ENCODE peak calls at places on chromosomes 1 and 21, in four cellular contexts. A is uterus, L is WERI-Rb-1, E is GM23248. D is an unnamed sample. For H3K36me3 and H3K27me3, the result is how much of the 10 kb centered on the place peaks cover.

GRCh38 chr1:27026621-27027574 is 14.2 kb upstream of the TENT5B start:
- DNase-seq in L (peak), A (peak), E (peak), D (peak)

GRCh38 chr1:216388558-216388957 is 34.7 kb downstream of the USH2A start:
- DNase-seq in E (no peak), A (no peak), L (no peak), D (no peak)

GRCh38 chr1:26119892-26120608 is 8.4 kb downstream of the PDIK1L start:
- DNase-seq in L (no peak), A (no peak), E (no peak), D (no peak)

GRCh38 chr1:11488201-11488770 is 9.3 kb downstream of the DISP3 start:
- DNase-seq in A (no peak), E (no peak), L (no peak), D (no peak)

GRCh38 chr1:183685112-183685713 is 32.1 kb upstream of the APOBEC4 start:
- DNase-seq in A (no peak), E (peak), L (peak), D (no peak)

GRCh38 chr1:100538935-100539835 is 1.2 kb downstream of the GPR88 start:
- DNase-seq in A (no peak), L (peak), E (peak), D (peak)

GRCh38 chr1:78045850-78046778 is at the start of gene GIPC2:
- DNase-seq in A (peak), L (no peak), E (peak), D (peak)

GRCh38 chr1:221983444-221983843 is 241.6 kb upstream of the DUSP10 start:
- DNase-seq in A (no peak), E (peak), L (no peak), D (no peak)

GRCh38 chr1:195717651-195718050 is 890.6 kb downstream of the KCNT2 start:
- DNase-seq in L (no peak), A (no peak), E (peak), D (no peak)

GRCh38 chr1:239723821-239724367 is 337.5 kb downstream of the CHRM3 start:
- DNase-seq in L (no peak), A (no peak), E (no peak), D (no peak)

GRCh38 chr1:159828916-159829634 is 2.4 kb downstream of the SLAMF8 start:
- DNase-seq in L (peak), A (no peak), E (no peak), D (no peak)

GRCh38 chr1:55636691-55637090 is 421.5 kb upstream of the USP24 start:
- DNase-seq in A (no peak), L (no peak), E (peak), D (peak)

GRCh38 chr1:2046225-2046917 is 3.8 kb upstream of the PRKCZ start:
- DNase-seq in E (peak), A (no peak), L (peak), D (no peak)

GRCh38 chr1:1629430-1630190 is 2.4 kb upstream of the MMP23B start:
- DNase-seq in A (no peak), E (no peak), L (no peak), D (no peak)

GRCh38 chr1:182616130-182617074 is 12.2 kb upstream of the RGS16 start:
- DNase-seq in L (no peak), E (peak), A (peak), D (peak)

GRCh38 chr1:7634841-7635240 is 136.3 kb upstream of the VAMP3 start:
- DNase-seq in E (no peak), A (no peak), L (no peak), D (no peak)

GRCh38 chr1:26124433-26125318 is 13.1 kb downstream of the PDIK1L start:
- DNase-seq in E (no peak), A (no peak), L (no peak), D (no peak)

GRCh38 chr1:167542109-167543032 is 11.2 kb downstream of the CREG1 start:
- DNase-seq in E (no peak), A (no peak), L (peak), D (no peak)

GRCh38 chr1:201673093-201673492 is 134.2 kb downstream of the NAV1 start:
- DNase-seq in E (no peak), L (no peak), A (no peak), D (no peak)

GRCh38 chr1:171754971-171755370 is 13.1 kb upstream of the VAMP4 start:
- DNase-seq in L (no peak), A (no peak), E (no peak), D (no peak)

GRCh38 chr1:6460349-6461236 is 5.4 kb downstream of the TNFRSF25 start:
- DNase-seq in E (no peak), A (no peak), L (no peak), D (no peak)

GRCh38 chr1:204826970-204827369 is 43.7 kb upstream of the NFASC start:
- DNase-seq in L (peak), A (no peak), E (peak), D (no peak)

DNA sequence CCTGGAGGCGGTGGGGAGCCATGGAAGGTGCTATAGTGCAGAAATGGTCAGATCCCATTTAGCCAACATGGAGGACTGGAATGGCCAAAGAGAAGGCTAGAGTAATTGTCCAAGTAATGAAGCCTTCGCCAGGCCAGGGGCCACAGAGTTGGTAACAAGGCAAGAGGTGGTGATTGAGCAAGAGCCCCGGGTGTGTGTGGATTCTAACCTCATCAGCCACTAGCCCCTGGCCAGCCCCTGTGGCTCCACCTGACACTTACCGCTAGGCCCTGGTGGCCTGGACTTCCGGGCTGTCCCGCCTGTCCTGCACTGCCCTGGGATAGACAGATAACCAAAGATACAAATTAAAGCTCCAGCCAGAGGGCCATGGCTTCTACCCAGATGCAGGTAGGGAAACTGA is 9.9 kb downstream of the COL9A2 start:
- DNase-seq in E (no peak), L (no peak), A (no peak), D (no peak)
- H3K4me3 ChIP-seq in E (no peak), L (no peak), A (no peak), D (no peak)

GRCh38 chr1:206591696-206592095 is 20.6 kb downstream of the EIF2D start:
- DNase-seq in A (no peak), E (no peak), L (no peak), D (no peak)
- H3K36me3 ChIP-seq in A (under half), E (under half), L (half or more), D (half or more)

DNA sequence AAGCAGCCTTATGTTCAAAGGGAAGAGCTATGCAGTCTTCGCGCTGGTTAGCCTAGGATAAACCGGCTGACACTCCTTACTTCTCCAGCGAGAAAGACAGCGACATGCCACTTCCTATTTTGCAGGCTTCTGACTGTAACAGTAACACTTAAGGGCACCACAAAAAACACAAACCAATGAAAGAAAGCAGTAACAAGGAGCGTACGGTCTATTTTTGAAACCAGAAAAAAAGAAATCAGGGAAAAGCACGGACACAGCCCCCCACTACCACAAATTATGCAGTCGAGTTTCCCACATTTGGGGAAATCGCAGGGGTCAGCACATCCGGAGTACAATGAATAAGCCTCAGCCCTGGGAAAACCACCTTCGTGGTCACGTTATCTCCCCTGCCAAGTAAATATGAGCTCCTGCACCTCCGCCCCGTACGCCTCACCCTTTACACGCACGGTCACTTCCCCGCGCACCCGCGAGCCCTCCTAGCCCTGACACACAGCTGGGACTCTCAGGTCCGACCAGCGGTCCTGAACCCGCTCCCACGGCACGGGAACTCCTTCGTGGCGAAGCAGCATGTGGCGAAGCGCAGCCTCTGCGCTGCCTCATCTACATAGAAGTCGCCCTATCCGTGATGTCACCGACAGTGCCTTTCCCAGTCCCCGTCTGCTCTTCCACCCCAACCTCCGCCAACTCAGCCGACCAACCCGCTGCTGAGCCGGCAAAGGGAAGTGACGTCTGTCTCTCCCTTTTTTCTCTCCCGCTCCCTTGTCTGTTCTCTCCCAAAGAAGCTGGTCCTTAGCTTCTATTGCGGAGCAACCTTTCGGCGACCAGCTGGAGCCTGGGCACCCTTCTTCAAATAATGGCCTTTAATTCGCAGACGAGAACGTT is 40.9 kb upstream of the PPIAL4F start:
- DNase-seq in E (peak), A (peak), L (peak), D (peak)
- H3K27me3 ChIP-seq in E (under half), A (under half), L (under half), D (under half)

GRCh38 chr1:70360321-70360720 is 5.8 kb upstream of the ANKRD13C start:
- DNase-seq in A (no peak), L (no peak), E (no peak), D (no peak)

GRCh38 chr1:70361727-70362413 is 7.3 kb upstream of the ANKRD13C start:
- DNase-seq in E (peak), L (no peak), A (no peak), D (no peak)

GRCh38 chr1:70358921-70359564 is 4.5 kb upstream of the ANKRD13C start:
- DNase-seq in A (no peak), L (no peak), E (peak), D (no peak)

GRCh38 chr1:70364439-70364838 is 9.9 kb upstream of the ANKRD13C start:
- DNase-seq in E (no peak), L (no peak), A (no peak), D (no peak)
- H3K4me3 ChIP-seq in E (no peak), L (no peak), A (no peak), D (no peak)

DNA sequence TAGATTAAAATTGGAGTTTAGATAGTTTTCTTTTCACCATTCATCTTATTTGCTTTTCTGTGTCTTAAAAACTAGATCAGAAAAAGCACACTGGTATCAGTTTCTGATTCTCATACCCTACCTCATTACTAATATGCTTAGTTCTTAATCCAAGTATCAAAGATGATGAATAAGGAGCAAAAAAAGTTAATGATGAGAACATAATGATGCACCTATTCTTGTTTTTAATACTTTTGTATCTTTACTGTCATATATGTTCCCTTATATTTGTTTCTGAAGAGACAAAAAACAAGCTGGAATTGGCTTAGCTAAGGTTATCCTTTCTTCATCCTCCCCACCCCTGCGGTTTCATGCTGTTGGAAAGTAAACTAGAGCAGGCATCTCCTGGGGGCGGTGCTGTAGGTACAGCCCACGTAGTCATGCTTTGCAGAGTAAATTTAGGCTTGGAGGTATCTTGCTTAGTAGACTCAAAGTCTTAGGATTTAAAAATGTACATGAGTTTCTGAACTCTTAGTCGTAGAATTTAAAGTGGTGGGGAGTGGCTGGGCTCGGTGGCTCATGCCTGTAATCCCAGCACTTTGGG is 16.4 kb downstream of the CNIH4 start:
- DNase-seq in E (no peak), L (no peak), A (no peak), D (no peak)
- H3K36me3 ChIP-seq in E (half or more), L (under half), A (under half), D (half or more)

DNA sequence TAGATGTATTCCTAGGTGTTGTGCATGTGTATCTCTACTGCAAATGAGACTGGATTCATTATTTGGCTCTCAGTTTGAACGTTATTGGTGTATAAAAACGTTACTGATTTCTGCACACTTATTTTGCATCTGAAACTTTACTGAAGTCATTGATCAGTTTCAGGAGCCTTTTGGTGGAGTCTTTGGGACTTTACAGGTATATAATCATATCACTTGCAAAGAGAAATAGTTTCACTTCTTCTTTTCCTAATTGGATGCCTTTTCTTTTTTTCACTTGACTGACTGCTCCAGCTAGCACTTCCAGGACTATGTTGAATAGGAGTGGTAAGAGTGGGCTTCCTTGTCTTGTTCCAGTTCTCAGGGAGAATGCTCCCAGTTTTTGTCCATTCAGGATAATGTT is 252.2 kb downstream of the SMYD3 start:
- DNase-seq in L (no peak), A (no peak), E (no peak), D (no peak)
- H3K27me3 ChIP-seq in L (under half), A (under half), E (under half), D (under half)

DNA sequence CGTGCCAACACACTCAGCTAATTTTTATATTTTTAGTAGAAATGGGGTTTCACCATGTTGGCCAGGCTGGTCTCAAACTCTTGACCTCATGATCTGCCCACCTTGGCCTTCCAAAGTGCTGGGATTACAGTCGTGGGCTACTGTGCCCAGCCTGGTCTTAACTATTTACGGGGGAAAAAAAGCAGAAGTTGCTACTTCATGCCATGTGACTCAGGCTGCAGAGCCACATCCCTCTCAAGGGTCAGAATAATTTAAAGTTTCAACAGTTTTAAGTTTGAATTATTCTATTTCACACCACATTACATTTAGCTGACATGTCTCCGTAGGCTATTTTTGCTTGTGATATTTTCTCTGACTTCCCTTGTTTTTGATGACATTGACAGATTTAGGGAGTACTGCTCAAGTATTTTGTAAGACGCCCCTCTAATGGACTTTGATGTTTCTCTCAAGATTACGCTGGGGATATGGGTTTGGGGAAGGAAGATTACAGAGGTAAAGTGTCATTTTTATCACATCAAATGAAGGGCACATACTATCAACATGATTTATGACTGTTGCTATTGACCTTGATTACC is 14.6 kb upstream of the AGBL4 start:
- DNase-seq in A (no peak), E (no peak), L (no peak), D (no peak)
- H3K4me3 ChIP-seq in A (no peak), E (no peak), L (no peak), D (no peak)

GRCh38 chr1:23065385-23065784 is 46.1 kb downstream of the KDM1A start:
- DNase-seq in A (no peak), E (no peak), L (no peak), D (no peak)
- H3K36me3 ChIP-seq in A (under half), E (under half), L (half or more), D (half or more)

DNA sequence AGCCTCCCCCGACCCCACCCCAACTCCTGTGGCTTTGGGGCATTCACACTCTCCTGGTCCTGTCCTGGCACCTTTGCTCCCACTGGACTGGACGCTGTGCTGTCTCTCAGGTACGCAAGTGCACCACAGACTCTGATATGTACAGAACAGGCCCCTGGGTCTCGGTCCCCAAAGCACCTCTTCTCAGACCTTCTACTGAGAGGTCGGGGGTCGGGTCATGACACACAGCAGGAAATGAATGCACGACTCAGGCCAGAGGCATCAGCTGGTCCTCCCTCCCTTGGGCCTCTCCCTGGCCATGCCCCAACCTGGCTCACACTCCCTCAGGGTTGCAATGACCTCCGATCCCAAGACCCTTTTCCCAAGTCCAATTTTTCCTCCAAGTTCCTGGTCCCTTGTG is 1.8 kb upstream of the KRTAP10-12 start:
- DNase-seq in A (no peak), L (peak), E (no peak), D (no peak)
- H3K27me3 ChIP-seq in A (under half), L (under half), E (under half), D (under half)

DNA sequence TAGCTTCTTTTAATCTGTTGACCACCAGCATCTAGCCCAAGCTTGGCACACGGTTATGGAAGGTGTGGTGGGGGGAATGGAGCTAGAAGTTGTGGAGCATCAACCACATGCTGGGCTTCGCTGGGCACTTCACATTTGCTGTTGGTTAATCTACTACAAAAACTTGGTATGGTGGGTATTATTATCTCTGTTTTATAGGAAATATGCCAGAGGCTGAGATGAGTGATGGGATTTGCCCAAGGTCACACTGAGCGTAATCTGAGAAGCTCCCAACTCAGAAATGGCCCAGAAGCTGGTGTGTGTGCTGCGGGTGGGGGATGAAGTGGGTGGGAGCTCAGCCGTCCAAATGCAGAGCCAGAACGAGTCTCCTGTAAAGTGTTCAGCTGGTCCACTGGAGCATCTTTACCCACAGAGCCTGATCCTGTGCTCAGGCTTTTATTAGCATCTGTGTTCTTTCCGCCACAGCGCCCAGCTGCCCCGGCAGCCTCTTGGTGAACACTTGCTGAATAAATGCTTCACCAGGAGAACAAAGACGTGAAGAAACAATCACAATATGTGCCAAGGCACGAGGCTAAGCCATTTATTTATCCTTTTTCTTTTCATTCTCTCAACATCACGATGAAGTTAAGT is 98.6 kb upstream of the JUN start:
- DNase-seq in E (no peak), L (no peak), A (no peak), D (no peak)
- H3K4me3 ChIP-seq in E (no peak), L (no peak), A (no peak), D (no peak)